ENCODE peak calls at places on chromosome X, in six cellular contexts. One of them, this sample, is unnamed.
A peak's percentile ranks its signal among the peaks of the same experiment; 100 is the strongest.

GRCh38 chrX:10381218-10381617 is 224.4 kb downstream of the CLCN4 start:
- DNase-seq in erythroblast: no peak
- DNase-seq in activated CD8-positive, alpha-beta memory T cell treated with anti-CD3 and anti-CD28 coated beads, Interleukin-2, amount 10 ng/mL, durations not matched to agents 7 days and 5 days: no peak
- DNase-seq in HuH-7: no peak
- DNase-seq in NCI-H460: no peak
- DNase-seq in MV-4-11: no peak
- DNase-seq in this sample: no peak

GRCh38 chrX:6599230-6599629 is 64.3 kb upstream of the VCX3A start:
- DNase-seq in erythroblast: no peak
- DNase-seq in activated CD8-positive, alpha-beta memory T cell treated with anti-CD3 and anti-CD28 coated beads, Interleukin-2, amount 10 ng/mL, durations not matched to agents 7 days and 5 days: no peak
- DNase-seq in HuH-7: no peak
- DNase-seq in NCI-H460: no peak
- DNase-seq in MV-4-11: no peak
- DNase-seq in this sample: no peak

GRCh38 chrX:3697701-3698279 is 15.7 kb downstream of the PRKX start:
- DNase-seq in erythroblast: no peak
- DNase-seq in activated CD8-positive, alpha-beta memory T cell treated with anti-CD3 and anti-CD28 coated beads, Interleukin-2, amount 10 ng/mL, durations not matched to agents 7 days and 5 days: no peak
- DNase-seq in HuH-7: no peak
- DNase-seq in NCI-H460: no peak
- DNase-seq in MV-4-11: no peak
- DNase-seq in this sample: no peak

GRCh38 chrX:140507223-140507981 is 2.5 kb upstream of the SOX3 start:
- DNase-seq in erythroblast: no peak
- DNase-seq in activated CD8-positive, alpha-beta memory T cell treated with anti-CD3 and anti-CD28 coated beads, Interleukin-2, amount 10 ng/mL, durations not matched to agents 7 days and 5 days: no peak
- DNase-seq in HuH-7: no peak
- DNase-seq in NCI-H460: no peak
- DNase-seq in MV-4-11: no peak
- DNase-seq in this sample: no peak

GRCh38 chrX:27057883-27058282 is 405.3 kb downstream of the PPP4R3C start:
- DNase-seq in erythroblast: no peak
- DNase-seq in activated CD8-positive, alpha-beta memory T cell treated with anti-CD3 and anti-CD28 coated beads, Interleukin-2, amount 10 ng/mL, durations not matched to agents 7 days and 5 days: no peak
- DNase-seq in HuH-7: no peak
- DNase-seq in NCI-H460: no peak
- DNase-seq in MV-4-11: no peak
- DNase-seq in this sample: no peak

GRCh38 chrX:71910526-71911022 is at the start of gene NHSL2:
- DNase-seq in erythroblast: no peak
- DNase-seq in activated CD8-positive, alpha-beta memory T cell treated with anti-CD3 and anti-CD28 coated beads, Interleukin-2, amount 10 ng/mL, durations not matched to agents 7 days and 5 days: no peak
- DNase-seq in HuH-7: no peak
- DNase-seq in NCI-H460: no peak
- DNase-seq in MV-4-11: no peak
- DNase-seq in this sample: no peak

GRCh38 chrX:71282514-71283408 is 674 bp upstream of the NONO start:
- DNase-seq in erythroblast: no peak
- DNase-seq in activated CD8-positive, alpha-beta memory T cell treated with anti-CD3 and anti-CD28 coated beads, Interleukin-2, amount 10 ng/mL, durations not matched to agents 7 days and 5 days: peak; percentile 73
- DNase-seq in HuH-7: no peak
- DNase-seq in NCI-H460: no peak
- DNase-seq in MV-4-11: no peak
- DNase-seq in this sample: peak; percentile 20

GRCh38 chrX:74448669-74449068 is 27.4 kb downstream of the SLC16A2 start:
- DNase-seq in erythroblast: no peak
- DNase-seq in activated CD8-positive, alpha-beta memory T cell treated with anti-CD3 and anti-CD28 coated beads, Interleukin-2, amount 10 ng/mL, durations not matched to agents 7 days and 5 days: no peak
- DNase-seq in HuH-7: no peak
- DNase-seq in NCI-H460: no peak
- DNase-seq in MV-4-11: no peak
- DNase-seq in this sample: no peak

GRCh38 chrX:29662759-29663503 is 552.4 kb upstream of the MAGEB2 start:
- DNase-seq in erythroblast: no peak
- DNase-seq in activated CD8-positive, alpha-beta memory T cell treated with anti-CD3 and anti-CD28 coated beads, Interleukin-2, amount 10 ng/mL, durations not matched to agents 7 days and 5 days: no peak
- DNase-seq in HuH-7: no peak
- DNase-seq in NCI-H460: peak; percentile 75
- DNase-seq in MV-4-11: peak; percentile 1
- DNase-seq in this sample: peak; percentile 4